ENCODE peak calls at places on chromosomes 13 and 19, in ten cellular contexts. L is NB4, T is foreskin fibroblast, I is fibroblast of mammary gland, B is fibroblast of lung, K is heart right ventricle, A is cardiac muscle cell, N is breast epithelium, O is fibroblast of pulmonary artery, H is heart left ventricle. G is an unnamed sample.

GRCh38 chr13:59950201-59950730 is 213.5 kb downstream of the DIAPH3 start:
- DNase-seq in L (no peak), T (peak; percentile 2), I (peak; percentile 33), B (peak; percentile 12), K (no peak), A (no peak), N (no peak), O (no peak), H (no peak), G (peak; percentile 44)

GRCh38 chr13:21079761-21080730 is 18.7 kb upstream of the LATS2 start:
- DNase-seq in L (peak; percentile 85), T (peak; percentile 88), I (peak; percentile 88), B (peak; percentile 96), K (peak; percentile 29), A (peak; percentile 84), N (no peak), O (peak; percentile 92), H (no peak), G (peak; percentile 89)

GRCh38 chr13:25372275-25373081 is 704 bp downstream of the ATP8A2 start:
- DNase-seq in L (no peak), T (no peak), I (no peak), B (no peak), K (no peak), A (no peak), N (no peak), O (no peak), H (no peak), G (no peak)

GRCh38 chr19:49229416-49229815 is 71.8 kb downstream of the TRPM4 start:
- DNase-seq in L (no peak), T (no peak), I (no peak), B (no peak), K (no peak), A (no peak), N (no peak), O (no peak), H (no peak), G (no peak)

GRCh38 chr13:113947321-113948033 is 26.4 kb downstream of the C13orf46 start:
- DNase-seq in L (no peak), T (peak; percentile 64), I (peak; percentile 74), B (no peak), K (peak; percentile 48), A (peak; percentile 70), N (no peak), O (peak; percentile 61), H (peak; percentile 73), G (no peak)

GRCh38 chr13:39347926-39348901 is 254.8 kb downstream of the LHFPL6 start:
- DNase-seq in L (no peak), T (no peak), I (no peak), B (no peak), K (peak; percentile 63), A (no peak), N (no peak), O (no peak), H (peak; percentile 71), G (no peak)

GRCh38 chr13:103772576-103772975 is 706.4 kb upstream of the SLC10A2 start:
- DNase-seq in L (peak; percentile 35), T (no peak), I (no peak), B (no peak), K (no peak), A (no peak), N (no peak), O (no peak), H (no peak), G (no peak)

GRCh38 chr19:10602330-10603083 is 15.4 kb upstream of the AP1M2 start:
- DNase-seq in L (peak; percentile 92), T (peak; percentile 47), I (peak; percentile 45), B (peak; percentile 61), K (peak; percentile 87), A (peak; percentile 83), N (peak; percentile 81), O (peak; percentile 68), H (peak; percentile 93), G (no peak)

GRCh38 chr13:112346899-112347229 is 29.3 kb upstream of the SPACA7 start:
- DNase-seq in L (no peak), T (no peak), I (no peak), B (no peak), K (no peak), A (no peak), N (no peak), O (no peak), H (no peak), G (no peak)

GRCh38 chr19:35528218-35529038 is at the start of gene SBSN:
- DNase-seq in L (no peak), T (peak; percentile 85), I (peak; percentile 93), B (peak; percentile 49), K (no peak), A (peak; percentile 79), N (no peak), O (peak; percentile 68), H (no peak), G (no peak)

GRCh38 chr19:42132851-42133528 is 744 bp upstream of the POU2F2 start:
- DNase-seq in L (peak; percentile 64), T (peak; percentile 34), I (no peak), B (no peak), K (peak; percentile 32), A (peak; percentile 44), N (peak; percentile 54), O (no peak), H (peak; percentile 89), G (no peak)
- H3K4me3 ChIP-seq in L (peak overlapping the region; percentile 28), T (peak overlapping the region; percentile 57), I (peak overlapping the region; percentile 20), B (peak overlapping the region; percentile 40), K (peak overlapping the region; percentile 30), A (no peak overlapping the region), N (peak overlapping the region; percentile 19), O (peak overlapping the region; percentile 49), H (no peak overlapping the region), G (peak overlapping the region; percentile 37)

GRCh38 chr19:41408256-41408655 is 10.6 kb downstream of the BCKDHA start:
- DNase-seq in L (peak; percentile 88), T (no peak), I (no peak), B (no peak), K (no peak), A (no peak), N (no peak), O (no peak), H (no peak), G (no peak)
- TF ChIP-seq CTCF in L (peak; percentile 42), T (no peak), I (no peak), B (no peak), K (no peak), A (no peak), N (no peak), O (no peak), H (no peak), G (no peak)

DNA sequence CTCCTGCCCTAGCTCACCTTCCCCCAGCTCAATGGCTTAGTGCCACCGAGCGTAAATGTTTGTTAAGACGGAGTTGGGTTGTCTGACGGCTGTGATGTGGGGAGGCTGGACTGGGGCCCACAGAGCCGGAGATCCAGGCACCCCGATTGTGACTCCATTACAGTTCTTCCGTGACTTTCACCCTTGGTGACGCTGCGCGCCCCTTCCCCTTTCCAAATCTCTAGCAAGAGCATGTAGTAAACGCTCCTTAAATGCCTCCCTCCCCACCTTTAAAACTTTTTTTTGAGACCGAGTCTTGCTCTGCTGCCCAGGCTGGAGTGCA is 829 bp downstream of the REEP6 start:
- DNase-seq in L (no peak), T (no peak), I (no peak), B (no peak), K (no peak), A (no peak), N (no peak), O (no peak), H (no peak), G (no peak)
- H3K4me3 ChIP-seq in L (no peak overlapping the region), T (no peak overlapping the region), I (no peak overlapping the region), B (no peak overlapping the region), K (peak overlapping the region; percentile 61), A (peak overlapping the region; percentile 34), N (no peak overlapping the region), O (no peak overlapping the region), H (no peak overlapping the region), G (peak overlapping the region; percentile 64)

GRCh38 chr13:104773775-104774174 is 1707.6 kb upstream of the SLC10A2 start:
- DNase-seq in L (peak; percentile 72), T (peak; percentile 32), I (peak; percentile 54), B (peak; percentile 55), K (no peak), A (peak; percentile 70), N (no peak), O (peak; percentile 70), H (no peak), G (peak; percentile 38)
- TF ChIP-seq CTCF in L (peak; percentile 69), T (peak; percentile 61), I (peak; percentile 65), B (peak; percentile 33), K (peak; percentile 63), A (peak; percentile 74), N (peak; percentile 23), O (peak; percentile 80), H (peak; percentile 49), G (peak; percentile 84)

DNA sequence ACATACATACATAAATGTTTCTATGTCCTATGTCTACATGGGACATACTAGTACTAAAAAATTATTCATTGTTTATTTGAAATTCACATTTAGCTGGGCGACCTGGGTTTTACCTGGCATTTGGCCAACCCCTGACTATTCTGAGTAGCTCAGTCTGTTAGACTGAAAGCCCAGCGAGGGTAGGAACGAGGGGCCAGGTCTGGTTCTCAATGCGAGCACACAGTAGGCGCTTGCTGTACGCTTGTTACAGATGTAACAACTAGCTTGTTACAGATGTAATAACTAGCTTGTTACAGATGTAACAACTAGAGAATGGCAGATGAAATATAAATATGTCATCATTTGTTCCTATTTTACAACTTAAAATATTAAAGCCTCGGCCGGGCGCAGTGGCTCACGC is 920 bp upstream of the ANO8 start:
- DNase-seq in L (no peak), T (no peak), I (no peak), B (no peak), K (no peak), A (no peak), N (no peak), O (no peak), H (no peak), G (no peak)
- H3K4me3 ChIP-seq in L (no peak overlapping the region), T (peak overlapping the region; percentile 72), I (no peak overlapping the region), B (peak overlapping the region; percentile 80), K (peak overlapping the region; percentile 72), A (no peak overlapping the region), N (no peak overlapping the region), O (no peak overlapping the region), H (no peak overlapping the region), G (peak overlapping the region; percentile 98)

GRCh38 chr13:73272831-73273230 is 214.0 kb downstream of the KLF5 start:
- DNase-seq in L (no peak), T (no peak), I (no peak), B (no peak), K (no peak), A (no peak), N (no peak), O (no peak), H (no peak), G (no peak)
- TF ChIP-seq CTCF in L (no peak), T (no peak), I (no peak), B (no peak), K (no peak), A (no peak), N (no peak), O (no peak), H (no peak), G (no peak)